ENCODE peak calls at places on chromosomes 3 and 15, in eight cellular contexts. U is ascending aorta, N is aorta, T is PC-3, S is cardiac muscle cell, P is endodermal cell, X is BJ, I is fibroblast of lung. R is an unnamed sample. For H3K36me3 and H3K27me3, the result is how much of the 10 kb centered on the place peaks cover.

GRCh38 chr3:147404000-147404799 is 2.1 kb downstream of the ZIC4 start:
- DNase-seq in U (no peak), N (no peak), T (no peak), S (no peak), P (peak), X (no peak), I (no peak), R (peak)

GRCh38 chr15:73856458-73857192 is 16.7 kb upstream of the TBC1D21 start:
- DNase-seq in U (no peak), N (no peak), T (no peak), S (no peak), P (peak), X (no peak), I (no peak), R (no peak)

GRCh38 chr3:194407423-194407822 is 8.4 kb upstream of the GP5 start:
- DNase-seq in U (no peak), N (no peak), T (peak), S (peak), P (no peak), X (no peak), I (peak), R (no peak)

GRCh38 chr3:51704511-51704950 is 2.3 kb upstream of the GRM2 start:
- DNase-seq in U (no peak), N (peak), T (no peak), S (no peak), P (no peak), X (no peak), I (no peak), R (peak)

GRCh38 chr3:12644297-12644937 is 19.5 kb downstream of the RAF1 start:
- DNase-seq in U (no peak), N (no peak), T (no peak), S (peak), P (no peak), X (no peak), I (peak), R (no peak)

GRCh38 chr3:39434574-39434973 is 28.1 kb downstream of the RPSA start:
- DNase-seq in U (no peak), N (peak), T (no peak), S (no peak), P (no peak), X (no peak), I (no peak), R (no peak)

GRCh38 chr15:51536965-51537574 is 85.5 kb downstream of the DMXL2 start:
- DNase-seq in U (no peak), N (no peak), T (peak), S (peak), P (no peak), X (peak), I (peak), R (peak)

GRCh38 chr3:123090700-123091585 is 24.1 kb downstream of the PDIA5 start:
- DNase-seq in U (no peak), N (no peak), T (no peak), S (no peak), P (peak), X (no peak), I (peak), R (no peak)

GRCh38 chr3:196246612-196247308 is 30.4 kb downstream of the SLC51A start:
- DNase-seq in U (no peak), N (no peak), T (peak), S (peak), P (no peak), X (peak), I (peak), R (no peak)

GRCh38 chr3:40770046-40770445 is 245.3 kb downstream of the ZNF621 start:
- DNase-seq in U (no peak), N (no peak), T (peak), S (no peak), P (no peak), X (no peak), I (no peak), R (no peak)

GRCh38 chr15:74192751-74193150 is 9.8 kb downstream of the STRA6 start:
- DNase-seq in U (no peak), N (no peak), T (no peak), S (no peak), P (no peak), X (no peak), I (no peak), R (peak)

GRCh38 chr3:172203522-172204258 is 164.3 kb downstream of the FNDC3B start:
- DNase-seq in U (no peak), N (no peak), T (peak), S (peak), P (no peak), X (no peak), I (peak), R (no peak)

GRCh38 chr15:58575045-58575786 is 143.4 kb downstream of the LIPC start:
- DNase-seq in U (no peak), N (no peak), T (no peak), S (no peak), P (no peak), X (no peak), I (no peak), R (no peak)

DNA sequence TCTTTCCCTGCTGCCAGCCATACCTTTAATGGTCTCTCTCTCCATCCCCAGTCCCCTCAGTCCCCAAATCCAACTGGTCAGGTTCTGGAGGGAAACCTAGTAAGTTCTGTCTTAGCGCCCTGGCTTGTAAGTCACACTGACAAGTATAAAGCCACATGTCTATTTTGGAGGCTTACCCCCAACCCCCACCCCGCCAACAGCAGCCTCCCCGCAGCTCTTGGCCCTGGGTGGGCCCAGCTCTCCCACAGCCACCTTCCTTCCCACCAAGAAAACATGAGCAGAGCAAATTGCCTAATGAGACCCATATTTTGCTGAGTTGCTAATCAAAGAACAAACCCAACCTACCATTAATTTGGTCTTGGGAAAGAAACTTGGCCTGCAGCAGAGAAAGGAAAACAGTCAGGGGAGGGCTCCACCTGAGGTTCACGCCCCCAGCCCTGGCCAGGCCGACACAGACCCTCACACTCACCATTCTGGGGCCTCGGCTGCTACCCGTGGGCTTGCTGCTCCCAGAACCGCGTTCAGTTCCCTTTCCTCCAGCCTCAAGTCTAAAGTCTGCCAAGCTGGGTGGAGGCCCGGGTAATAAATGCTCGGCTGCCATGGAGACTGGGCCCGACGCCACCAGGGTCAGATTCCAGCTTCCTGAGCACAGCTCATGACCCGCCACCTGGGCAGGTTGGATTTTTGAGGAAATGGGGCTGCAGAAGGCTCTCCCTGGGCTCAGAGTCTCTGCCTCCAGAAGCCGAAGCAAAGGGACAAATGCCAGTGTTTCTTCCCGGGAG is at the start of gene CALML4:
- DNase-seq in U (peak), N (no peak), T (peak), S (peak), P (no peak), X (no peak), I (peak), R (peak)
- H3K4me3 ChIP-seq in U (peak), N (no peak), T (no peak), S (no peak), P (no peak), X (no peak), I (no peak), R (no peak)

DNA sequence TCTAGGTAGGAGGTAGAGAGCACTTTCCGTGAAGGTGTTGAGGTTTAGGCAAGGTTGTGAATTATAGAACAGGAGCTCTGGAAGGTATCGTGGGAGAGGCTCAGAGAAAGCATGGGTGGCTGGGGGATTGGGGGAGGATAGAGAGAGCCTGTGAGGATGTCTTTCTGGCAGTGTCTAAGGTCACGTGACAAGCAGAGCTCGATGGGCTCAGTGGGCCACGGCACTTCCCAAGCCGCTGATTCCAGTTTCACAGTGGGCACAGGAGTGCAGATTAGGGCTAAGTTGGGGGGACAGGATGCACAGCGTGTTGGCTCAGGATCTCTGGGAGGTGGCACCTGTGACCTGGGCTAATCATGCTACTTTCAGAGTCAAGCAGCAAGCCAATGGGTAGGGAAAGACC is 52.0 kb downstream of the CEMIP start:
- DNase-seq in U (no peak), N (no peak), T (no peak), S (no peak), P (no peak), X (no peak), I (no peak), R (no peak)
- H3K36me3 ChIP-seq in U (under half), N (under half), T (under half), S (under half), P (under half), X (under half), I (under half), R (under half)

GRCh38 chr3:42503957-42504333 is 1.5 kb downstream of the VIPR1 start:
- DNase-seq in U (peak), N (peak), T (no peak), S (no peak), P (peak), X (no peak), I (no peak), R (no peak)
- H3K27me3 ChIP-seq in U (under half), N (under half), T (under half), S (under half), P (under half), X (under half), I (under half), R (under half)

GRCh38 chr15:55714064-55714463 is 28.9 kb downstream of the PRTG start:
- DNase-seq in U (no peak), N (no peak), T (no peak), S (no peak), P (no peak), X (no peak), I (no peak), R (no peak)

GRCh38 chr15:55712363-55712762 is 30.6 kb downstream of the PRTG start:
- DNase-seq in U (no peak), N (no peak), T (no peak), S (no peak), P (no peak), X (no peak), I (no peak), R (no peak)

GRCh38 chr15:55710286-55710685 is 32.7 kb downstream of the PRTG start:
- DNase-seq in U (no peak), N (no peak), T (no peak), S (no peak), P (no peak), X (peak), I (no peak), R (no peak)

DNA sequence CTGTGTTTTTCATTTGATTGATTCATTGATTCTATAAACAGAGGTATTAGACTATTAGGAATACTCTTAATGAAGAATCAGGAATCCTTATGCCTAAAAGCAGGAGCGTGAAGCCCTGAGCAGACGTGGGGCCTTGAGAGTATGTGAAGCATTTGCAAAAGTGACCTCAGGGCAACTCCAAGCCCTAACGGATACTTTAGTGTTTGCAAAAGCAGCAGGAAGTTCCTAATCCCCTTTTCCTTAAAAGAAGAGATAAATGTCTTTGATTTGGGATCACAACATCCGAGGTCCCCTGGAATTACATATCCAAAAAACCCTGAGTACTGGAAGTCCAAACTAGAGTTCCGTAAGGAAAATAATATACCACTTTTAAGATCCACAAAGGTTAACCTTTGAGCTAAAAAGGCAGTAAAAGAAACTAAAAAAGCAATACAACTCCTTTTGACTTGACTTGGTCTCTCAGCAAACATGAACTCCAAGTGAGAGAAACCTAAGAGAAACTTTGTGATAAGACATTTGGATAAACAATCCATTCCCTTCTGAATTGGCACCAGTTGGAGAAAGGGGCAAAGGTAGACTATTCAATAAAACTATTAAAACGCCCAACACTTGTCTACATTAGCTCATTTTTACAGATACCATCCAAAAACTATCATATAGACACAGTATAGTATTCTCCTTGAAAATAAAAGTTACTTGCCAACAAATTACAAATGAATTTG is 27.4 kb downstream of the PRTG start:
- DNase-seq in U (no peak), N (no peak), T (no peak), S (no peak), P (peak), X (no peak), I (no peak), R (peak)
- H3K4me3 ChIP-seq in U (no peak), N (no peak), T (no peak), S (no peak), P (no peak), X (no peak), I (no peak), R (no peak)

GRCh38 chr3:15512173-15512572 is 9.3 kb downstream of the COLQ start:
- DNase-seq in U (no peak), N (peak), T (no peak), S (peak), P (no peak), X (no peak), I (peak), R (no peak)
- H3K36me3 ChIP-seq in U (under half), N (under half), T (under half), S (under half), P (under half), X (under half), I (under half), R (under half)

GRCh38 chr3:137766069-137766960 is 2.2 kb downstream of the SOX14 start:
- DNase-seq in U (no peak), N (no peak), T (no peak), S (no peak), P (peak), X (no peak), I (no peak), R (peak)
- H3K27me3 ChIP-seq in U (under half), N (under half), T (half or more), S (half or more), P (half or more), X (half or more), I (half or more), R (half or more)

GRCh38 chr3:25429960-25430941 is 2.2 kb downstream of the RARB start:
- DNase-seq in U (no peak), N (no peak), T (no peak), S (peak), P (no peak), X (no peak), I (peak), R (no peak)

GRCh38 chr3:25427155-25428002 is 684 bp upstream of the RARB start:
- DNase-seq in U (no peak), N (no peak), T (no peak), S (peak), P (no peak), X (no peak), I (peak), R (no peak)

GRCh38 chr3:25429441-25429907 is 1.4 kb downstream of the RARB start:
- DNase-seq in U (no peak), N (no peak), T (no peak), S (peak), P (no peak), X (no peak), I (no peak), R (no peak)

GRCh38 chr3:25428003-25428861 is at the start of gene RARB:
- DNase-seq in U (peak), N (peak), T (no peak), S (peak), P (peak), X (peak), I (peak), R (peak)

GRCh38 chr3:25428950-25429349 is 887 bp downstream of the RARB start:
- DNase-seq in U (no peak), N (no peak), T (no peak), S (peak), P (no peak), X (no peak), I (peak), R (no peak)
- H3K4me3 ChIP-seq in U (peak), N (peak), T (no peak), S (peak), P (peak), X (peak), I (peak), R (peak)

DNA sequence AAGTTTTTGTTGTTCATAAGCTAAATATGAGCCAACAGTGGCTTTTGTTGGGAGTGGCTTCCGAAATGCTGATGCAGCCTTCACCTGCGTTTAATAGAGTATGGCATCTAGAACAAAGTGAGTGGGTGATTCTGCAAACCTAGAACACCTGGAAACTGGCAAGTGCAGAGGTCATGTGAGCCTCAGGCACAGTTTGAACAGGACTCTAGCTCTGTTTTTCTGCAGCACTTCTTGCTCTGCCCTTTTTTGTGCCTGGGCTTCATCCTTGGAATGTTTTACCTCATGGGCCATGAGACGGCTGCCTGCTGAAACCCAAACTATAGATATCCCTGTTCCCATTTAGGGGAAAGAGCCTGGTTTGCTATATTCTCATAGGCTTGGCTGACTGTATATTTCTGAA is 73.5 kb downstream of the LPP start:
- DNase-seq in U (no peak), N (no peak), T (no peak), S (no peak), P (no peak), X (no peak), I (no peak), R (no peak)
- H3K36me3 ChIP-seq in U (under half), N (under half), T (under half), S (under half), P (half or more), X (under half), I (under half), R (under half)

DNA sequence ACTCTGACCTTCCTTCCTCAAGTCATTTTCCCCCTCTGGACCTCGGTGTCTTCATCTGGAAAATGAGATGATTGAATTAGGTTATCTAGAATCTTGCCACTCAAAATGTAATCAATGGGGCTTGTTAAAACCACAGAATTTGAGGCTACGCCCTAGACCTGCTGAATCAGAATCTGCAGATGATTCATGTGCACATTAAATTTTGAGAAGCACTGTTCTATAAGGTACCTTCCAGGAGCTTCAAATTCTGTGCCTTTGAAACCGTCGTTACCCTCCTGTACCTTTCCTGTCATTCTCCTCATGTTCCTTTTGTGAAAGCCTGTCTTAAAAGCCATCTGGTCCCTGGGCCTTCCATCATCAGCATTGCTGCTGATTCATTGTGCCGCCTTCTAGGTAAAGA is 172.4 kb upstream of the TOPAZ1 start:
- DNase-seq in U (no peak), N (no peak), T (peak), S (no peak), P (no peak), X (no peak), I (no peak), R (no peak)
- H3K27me3 ChIP-seq in U (under half), N (under half), T (under half), S (half or more), P (under half), X (under half), I (under half), R (under half)

R was measured in H7.